ENCODE peak calls at places on chromosomes 7 and 10, in six cellular contexts. M is chondrocyte; U is neural crest cell; B is neuronal stem cell; I is midbrain; C is activated naive CD8-positive, alpha-beta T cell treated with anti-CD3 and anti-CD28 coated beads, Interleukin-2, amount 50 U/mL, for 24 hours. E is an unnamed sample.

GRCh38 chr10:76080406-76080805 is 649.0 kb downstream of the LRMDA start:
- DNase-seq in M (no peak), C (no peak), I (no peak), U (no peak), B (no peak), E (peak)

GRCh38 chr7:92727755-92728154 is 108.6 kb downstream of the CDK6 start:
- DNase-seq in U (no peak), B (no peak), C (no peak), I (no peak), M (no peak), E (no peak)

GRCh38 chr10:77104459-77104980 is 533.1 kb downstream of the KCNMA1 start:
- DNase-seq in U (no peak), C (no peak), B (no peak), M (no peak), I (no peak), E (peak)

GRCh38 chr7:28144266-28144665 is 36.3 kb downstream of the JAZF1 start:
- DNase-seq in I (peak), B (peak), C (no peak), U (peak), M (no peak), E (no peak)

GRCh38 chr10:60661627-60662026 is 116.7 kb upstream of the CDK1 start:
- DNase-seq in M (no peak), U (no peak), C (no peak), B (no peak), I (no peak), E (peak)

GRCh38 chr7:111199643-111200042 is 108.7 kb downstream of the LRRN3 start:
- DNase-seq in M (no peak), C (no peak), I (no peak), B (no peak), U (no peak), E (no peak)

GRCh38 chr7:109479388-109479787 is 909.7 kb downstream of the DNAJB9 start:
- DNase-seq in M (no peak), I (no peak), C (no peak), U (no peak), B (no peak), E (no peak)

GRCh38 chr7:157709531-157710251 is 372.9 kb downstream of the DNAJB6 start:
- DNase-seq in M (peak), B (no peak), I (no peak), C (no peak), U (no peak), E (no peak)

GRCh38 chr10:18279202-18279601 is 139.0 kb downstream of the CACNB2 start:
- DNase-seq in M (no peak), U (no peak), I (no peak), C (no peak), B (no peak), E (peak)

GRCh38 chr10:75261813-75262725 is 26.3 kb upstream of the COMTD1 start:
- DNase-seq in M (peak), I (no peak), C (no peak), U (no peak), B (no peak), E (no peak)

GRCh38 chr7:158617737-158618128 is 30.1 kb upstream of the PTPRN2 start:
- DNase-seq in M (no peak), C (no peak), B (no peak), U (no peak), I (no peak), E (no peak)

GRCh38 chr10:84957427-84957826 is 629.0 kb downstream of the CCSER2 start:
- DNase-seq in M (no peak), C (no peak), U (no peak), B (peak), I (no peak), E (no peak)

GRCh38 chr10:43210556-43210955 is 56.3 kb downstream of the RASGEF1A start:
- DNase-seq in I (no peak), M (peak), U (no peak), C (no peak), B (no peak), E (no peak)

GRCh38 chr10:96632974-96633373 is 46.2 kb upstream of the TM9SF3 start:
- DNase-seq in I (no peak), U (no peak), C (no peak), B (no peak), M (no peak), E (no peak)

GRCh38 chr10:77301305-77301730 is 336.3 kb downstream of the KCNMA1 start:
- DNase-seq in M (no peak), C (no peak), U (no peak), B (no peak), I (no peak), E (peak)

GRCh38 chr7:98902523-98902922 is 24.2 kb downstream of the TRRAP start:
- DNase-seq in C (no peak), I (no peak), M (no peak), B (no peak), U (no peak), E (no peak)

GRCh38 chr7:4675771-4676373 is 6.2 kb upstream of the FOXK1 start:
- DNase-seq in B (no peak), C (no peak), M (peak), I (no peak), U (no peak), E (no peak)

GRCh38 chr7:22697897-22698645 is 28.9 kb upstream of the IL6 start:
- DNase-seq in B (no peak), I (no peak), C (no peak), U (no peak), M (no peak), E (no peak)

GRCh38 chr10:112208981-112209380 is 25.4 kb upstream of the GPAM start:
- DNase-seq in B (no peak), C (no peak), M (no peak), U (no peak), I (no peak), E (no peak)

GRCh38 chr10:123044391-123044790 is 35.6 kb downstream of the ACADSB start:
- DNase-seq in B (no peak), C (no peak), M (no peak), U (no peak), I (no peak), E (no peak)

GRCh38 chr7:30920584-30921539 is 9.2 kb downstream of the AQP1 start:
- DNase-seq in U (no peak), M (peak), C (no peak), B (no peak), I (no peak), E (peak)

GRCh38 chr10:5527332-5528200 is 2.8 kb downstream of the CALML3 start:
- DNase-seq in U (no peak), C (no peak), M (peak), I (no peak), B (no peak), E (no peak)

GRCh38 chr10:5575144-5575481 is 50.4 kb downstream of the CALML3 start:
- DNase-seq in B (no peak), U (no peak), M (peak), I (no peak), C (no peak), E (no peak)

GRCh38 chr7:18768256-18768655 is 272.7 kb downstream of the HDAC9 start:
- DNase-seq in M (no peak), B (no peak), U (no peak), C (no peak), I (no peak), E (no peak)

GRCh38 chr10:132458595-132459251 is 61.7 kb downstream of the PWWP2B start:
- DNase-seq in M (peak), I (peak), B (no peak), U (peak), C (peak), E (no peak)

GRCh38 chr7:103632972-103633371 is 187.0 kb upstream of the SLC26A5 start:
- DNase-seq in B (no peak), U (no peak), I (no peak), C (no peak), M (no peak), E (no peak)

GRCh38 chr7:88224596-88225275 is 4.9 kb upstream of the SRI start:
- DNase-seq in B (no peak), I (no peak), U (no peak), M (no peak), C (no peak), E (peak)

GRCh38 chr7:90267263-90267858 is 22.4 kb downstream of the CFAP69 start:
- DNase-seq in C (no peak), U (no peak), M (no peak), B (no peak), I (no peak), E (no peak)

GRCh38 chr7:128148676-128149075 is 92.4 kb upstream of the LEP start:
- DNase-seq in I (no peak), U (no peak), C (no peak), B (no peak), M (no peak), E (no peak)

GRCh38 chr10:116038259-116038658 is 234.7 kb downstream of the GFRA1 start:
- DNase-seq in M (no peak), B (no peak), U (no peak), I (no peak), C (no peak), E (no peak)

GRCh38 chr10:127151981-127152699 is 44.3 kb downstream of the INSYN2A start:
- DNase-seq in C (no peak), M (no peak), U (no peak), B (no peak), I (peak), E (peak)

GRCh38 chr7:143909863-143910262 is 7.9 kb upstream of the TCAF1 start:
- DNase-seq in C (no peak), I (no peak), M (no peak), B (no peak), U (no peak), E (no peak)

GRCh38 chr10:21010615-21011014 is 113.5 kb upstream of the NEBL start:
- DNase-seq in I (no peak), C (no peak), B (no peak), M (no peak), U (no peak), E (no peak)

GRCh38 chr7:97439637-97440214 is 292.2 kb upstream of the TAC1 start:
- DNase-seq in U (no peak), M (no peak), I (no peak), B (no peak), C (no peak), E (no peak)

GRCh38 chr10:121899727-121900126 is 28.1 kb downstream of the ATE1 start:
- DNase-seq in C (no peak), M (no peak), I (no peak), B (no peak), U (no peak), E (no peak)

GRCh38 chr10:117546020-117546629 is 3.6 kb downstream of the EMX2 start:
- DNase-seq in U (no peak), B (no peak), C (no peak), I (no peak), M (no peak), E (no peak)

E was measured in kidney glomerular epithelial cell.